ENCODE peak calls at places on chromosome 13, in seven cellular contexts. T, Y, G, O, Z, E and I are unnamed samples.

GRCh38 chr13:101150998-101151397 is 265.3 kb downstream of the NALCN start:
- DNase-seq in E (no peak), G (no peak), T (peak), Y (no peak), Z (no peak), O (no peak), I (no peak)

GRCh38 chr13:20193142-20193923 is 595 bp upstream of the GJB2 start:
- DNase-seq in E (no peak), Z (no peak), G (no peak), Y (no peak), O (no peak), T (peak), I (no peak)

GRCh38 chr13:31998131-31998530 is 33.4 kb upstream of the FRY start:
- DNase-seq in G (peak), O (no peak), Y (no peak), T (no peak), Z (no peak), E (no peak), I (peak)

GRCh38 chr13:50428183-50428877 is 413.1 kb downstream of the KCNRG start:
- DNase-seq in T (no peak), Z (no peak), O (no peak), E (no peak), G (no peak), Y (no peak), I (no peak)

GRCh38 chr13:21203132-21203531 is 26.7 kb downstream of the MRPL57 start:
- DNase-seq in T (no peak), Z (no peak), G (no peak), O (no peak), E (no peak), Y (no peak), I (no peak)

GRCh38 chr13:98228661-98229349 is 51.7 kb upstream of the RNF113B start:
- DNase-seq in O (no peak), E (no peak), Y (no peak), Z (no peak), G (no peak), T (no peak), I (no peak)

GRCh38 chr13:21435710-21436151 is 23.4 kb downstream of the ZDHHC20 start:
- DNase-seq in Z (peak), E (no peak), G (no peak), Y (no peak), T (no peak), O (peak), I (peak)

GRCh38 chr13:42039457-42039945 is 8.9 kb upstream of the DGKH start:
- DNase-seq in Y (no peak), T (no peak), Z (no peak), E (no peak), O (no peak), G (no peak), I (no peak)

GRCh38 chr13:35349673-35350278 is 126.7 kb downstream of the MAB21L1 start:
- DNase-seq in O (no peak), E (no peak), T (no peak), Y (no peak), G (no peak), Z (peak), I (no peak)

GRCh38 chr13:37715606-37716015 is 117.0 kb upstream of the POSTN start:
- DNase-seq in E (peak), Z (no peak), G (no peak), O (no peak), Y (no peak), T (no peak), I (no peak)

GRCh38 chr13:19567820-19568534 is 6.6 kb upstream of the TPTE2 start:
- DNase-seq in E (no peak), Z (no peak), G (no peak), O (no peak), Y (no peak), T (no peak), I (no peak)